ENCODE peak calls at places on chromosomes 13 and 19, in five cellular contexts. One of them, this sample, is unnamed.

GRCh38 chr19:49851456-49852259 is 699 bp downstream of the PTOV1 start:
- DNase-seq in fibroblast of lung: peak; percentile 55
- DNase-seq in hepatocyte: peak; percentile 53
- DNase-seq in mammary epithelial cell: no peak
- DNase-seq in SK-N-SH: peak; percentile 80
- DNase-seq in this sample: peak; percentile 87

GRCh38 chr13:92265408-92265807 is 867.0 kb downstream of the GPC5 start:
- DNase-seq in fibroblast of lung: peak; percentile 58
- DNase-seq in mammary epithelial cell: no peak
- DNase-seq in SK-N-SH: no peak
- DNase-seq in hepatocyte: no peak
- DNase-seq in this sample: no peak

GRCh38 chr19:16561382-16561781 is 10.8 kb downstream of the SLC35E1 start:
- DNase-seq in fibroblast of lung: no peak
- DNase-seq in mammary epithelial cell: no peak
- DNase-seq in hepatocyte: no peak
- DNase-seq in SK-N-SH: no peak
- DNase-seq in this sample: no peak

GRCh38 chr19:20278342-20278741 is 111.3 kb downstream of the ZNF486 start:
- DNase-seq in SK-N-SH: no peak
- DNase-seq in mammary epithelial cell: no peak
- DNase-seq in fibroblast of lung: peak; percentile 23
- DNase-seq in hepatocyte: peak; percentile 39
- DNase-seq in this sample: peak; percentile 90

GRCh38 chr13:26051231-26052135 is at the start of gene SHISA2:
- DNase-seq in fibroblast of lung: peak; percentile 67
- DNase-seq in mammary epithelial cell: peak; percentile 66
- DNase-seq in SK-N-SH: peak; percentile 87
- DNase-seq in hepatocyte: peak; percentile 77
- DNase-seq in this sample: peak; percentile 82

GRCh38 chr19:31013391-31013975 is 335.8 kb downstream of the TSHZ3 start:
- DNase-seq in fibroblast of lung: no peak
- DNase-seq in mammary epithelial cell: no peak
- DNase-seq in SK-N-SH: no peak
- DNase-seq in hepatocyte: no peak
- DNase-seq in this sample: no peak

GRCh38 chr13:110014719-110015118 is 228.3 kb upstream of the IRS2 start:
- DNase-seq in mammary epithelial cell: no peak
- DNase-seq in SK-N-SH: no peak
- DNase-seq in hepatocyte: no peak
- DNase-seq in fibroblast of lung: no peak
- DNase-seq in this sample: no peak

GRCh38 chr19:29378126-29378525 is 147.7 kb upstream of the VSTM2B start:
- DNase-seq in SK-N-SH: no peak
- DNase-seq in mammary epithelial cell: no peak
- DNase-seq in fibroblast of lung: no peak
- DNase-seq in hepatocyte: no peak
- DNase-seq in this sample: no peak

GRCh38 chr19:43354305-43354627 is 780 bp downstream of the CD177 start:
- DNase-seq in fibroblast of lung: no peak
- DNase-seq in mammary epithelial cell: no peak
- DNase-seq in SK-N-SH: peak; percentile 12
- DNase-seq in hepatocyte: peak; percentile 19
- DNase-seq in this sample: peak; percentile 87

GRCh38 chr19:10417598-10418280 is 2.6 kb upstream of the PDE4A start:
- DNase-seq in SK-N-SH: peak; percentile 39
- DNase-seq in hepatocyte: peak; percentile 26
- DNase-seq in mammary epithelial cell: no peak
- DNase-seq in fibroblast of lung: no peak
- DNase-seq in this sample: peak; percentile 86

GRCh38 chr19:17872251-17873001 is 681 bp downstream of the SLC5A5 start:
- DNase-seq in hepatocyte: no peak
- DNase-seq in fibroblast of lung: no peak
- DNase-seq in SK-N-SH: no peak
- DNase-seq in mammary epithelial cell: no peak
- DNase-seq in this sample: peak; percentile 39

GRCh38 chr19:40621283-40621682 is 20.1 kb downstream of the LTBP4 start:
- DNase-seq in hepatocyte: no peak
- DNase-seq in mammary epithelial cell: no peak
- DNase-seq in fibroblast of lung: no peak
- DNase-seq in SK-N-SH: no peak
- DNase-seq in this sample: no peak

GRCh38 chr13:108342369-108343289 is 73.1 kb downstream of the TNFSF13B start:
- DNase-seq in mammary epithelial cell: peak; percentile 6
- DNase-seq in SK-N-SH: peak; percentile 23
- DNase-seq in hepatocyte: peak; percentile 41
- DNase-seq in fibroblast of lung: peak; percentile 38
- DNase-seq in this sample: peak; percentile 65

GRCh38 chr19:38734426-38735256 is 9.6 kb downstream of the CAPN12 start:
- DNase-seq in fibroblast of lung: peak; percentile 30
- DNase-seq in hepatocyte: peak; percentile 40
- DNase-seq in SK-N-SH: no peak
- DNase-seq in mammary epithelial cell: peak; percentile 55
- DNase-seq in this sample: no peak

GRCh38 chr13:78659450-78660110 is 625 bp upstream of the OBI1 start:
- DNase-seq in hepatocyte: no peak
- DNase-seq in mammary epithelial cell: peak; percentile 1
- DNase-seq in SK-N-SH: peak; percentile 24
- DNase-seq in fibroblast of lung: no peak
- DNase-seq in this sample: no peak

GRCh38 chr13:110853235-110853721 is 61.6 kb downstream of the ANKRD10 start:
- DNase-seq in SK-N-SH: no peak
- DNase-seq in fibroblast of lung: peak; percentile 15
- DNase-seq in hepatocyte: peak; percentile 55
- DNase-seq in mammary epithelial cell: no peak
- DNase-seq in this sample: peak; percentile 36

GRCh38 chr13:113787694-113788093 is 28.7 kb downstream of the TMEM255B start:
- DNase-seq in fibroblast of lung: no peak
- DNase-seq in mammary epithelial cell: no peak
- DNase-seq in hepatocyte: no peak
- DNase-seq in SK-N-SH: no peak
- DNase-seq in this sample: no peak

GRCh38 chr19:52694921-52695320 is 39.9 kb downstream of the ZNF611 start:
- DNase-seq in mammary epithelial cell: no peak
- DNase-seq in fibroblast of lung: no peak
- DNase-seq in SK-N-SH: no peak
- DNase-seq in hepatocyte: no peak
- DNase-seq in this sample: no peak

GRCh38 chr13:38147050-38147449 is 202.6 kb upstream of the UFM1 start:
- DNase-seq in fibroblast of lung: no peak
- DNase-seq in mammary epithelial cell: no peak
- DNase-seq in hepatocyte: no peak
- DNase-seq in SK-N-SH: no peak
- DNase-seq in this sample: no peak

GRCh38 chr19:5369962-5370367 is 29.4 kb upstream of the PTPRS start:
- DNase-seq in mammary epithelial cell: no peak
- DNase-seq in fibroblast of lung: peak; percentile 12
- DNase-seq in SK-N-SH: peak; percentile 70
- DNase-seq in hepatocyte: peak; percentile 60
- DNase-seq in this sample: peak; percentile 84

GRCh38 chr13:84037937-84038464 is 155.7 kb upstream of the SLITRK1 start:
- DNase-seq in mammary epithelial cell: no peak
- DNase-seq in SK-N-SH: no peak
- DNase-seq in hepatocyte: no peak
- DNase-seq in fibroblast of lung: no peak
- DNase-seq in this sample: no peak

GRCh38 chr13:110354209-110354627 is 47.1 kb downstream of the COL4A2 start:
- DNase-seq in mammary epithelial cell: no peak
- DNase-seq in fibroblast of lung: no peak
- DNase-seq in hepatocyte: no peak
- DNase-seq in SK-N-SH: no peak
- DNase-seq in this sample: no peak

GRCh38 chr19:41377977-41378707 is 1.8 kb downstream of the TMEM91 start:
- DNase-seq in SK-N-SH: peak; percentile 71
- DNase-seq in hepatocyte: peak; percentile 56
- DNase-seq in mammary epithelial cell: no peak
- DNase-seq in fibroblast of lung: no peak
- DNase-seq in this sample: peak; percentile 90

GRCh38 chr13:95783747-95784146 is 106.8 kb downstream of the DNAJC3 start:
- DNase-seq in mammary epithelial cell: no peak
- DNase-seq in fibroblast of lung: no peak
- DNase-seq in hepatocyte: no peak
- DNase-seq in SK-N-SH: no peak
- DNase-seq in this sample: peak; percentile 32

GRCh38 chr19:2810141-2811091 is 9.3 kb upstream of the ZNF554 start:
- DNase-seq in hepatocyte: no peak
- DNase-seq in mammary epithelial cell: no peak
- DNase-seq in SK-N-SH: peak; percentile 21
- DNase-seq in fibroblast of lung: no peak
- DNase-seq in this sample: no peak

GRCh38 chr19:19026299-19026971 is 6.9 kb downstream of the SUGP2 start:
- DNase-seq in hepatocyte: peak; percentile 38
- DNase-seq in fibroblast of lung: no peak
- DNase-seq in mammary epithelial cell: no peak
- DNase-seq in SK-N-SH: no peak
- DNase-seq in this sample: peak; percentile 27
- H4K20me1 ChIP-seq in hepatocyte: peaks cover 6% of the 10 kb centered on the region
- H4K20me1 ChIP-seq in fibroblast of lung: no peaks in the 10 kb centered on the region
- H4K20me1 ChIP-seq in mammary epithelial cell: no peaks in the 10 kb centered on the region
- H4K20me1 ChIP-seq in SK-N-SH: peaks cover 33% of the 10 kb centered on the region
- H4K20me1 ChIP-seq in this sample: peaks cover 80% of the 10 kb centered on the region

GRCh38 chr13:43270043-43270830 is 246.9 kb downstream of the DNAJC15 start:
- DNase-seq in hepatocyte: no peak
- DNase-seq in fibroblast of lung: peak; percentile 62
- DNase-seq in SK-N-SH: no peak
- DNase-seq in mammary epithelial cell: no peak
- DNase-seq in this sample: no peak

GRCh38 chr13:43268632-43269031 is 245.2 kb downstream of the DNAJC15 start:
- DNase-seq in hepatocyte: no peak
- DNase-seq in SK-N-SH: no peak
- DNase-seq in fibroblast of lung: no peak
- DNase-seq in mammary epithelial cell: no peak
- DNase-seq in this sample: no peak

GRCh38 chr13:43266953-43267615 is 243.7 kb downstream of the DNAJC15 start:
- DNase-seq in hepatocyte: no peak
- DNase-seq in mammary epithelial cell: no peak
- DNase-seq in SK-N-SH: no peak
- DNase-seq in fibroblast of lung: no peak
- DNase-seq in this sample: peak; percentile 3

GRCh38 chr13:43269037-43269476 is 245.7 kb downstream of the DNAJC15 start:
- DNase-seq in mammary epithelial cell: peak; percentile 84
- DNase-seq in SK-N-SH: no peak
- DNase-seq in fibroblast of lung: peak; percentile 99
- DNase-seq in hepatocyte: peak; percentile 86
- DNase-seq in this sample: no peak

GRCh38 chr13:43267916-43268315 is 244.5 kb downstream of the DNAJC15 start:
- DNase-seq in hepatocyte: no peak
- DNase-seq in SK-N-SH: no peak
- DNase-seq in fibroblast of lung: no peak
- DNase-seq in mammary epithelial cell: no peak
- DNase-seq in this sample: no peak
- H3K4me2 ChIP-seq in hepatocyte: no peak overlapping the region
- H3K4me2 ChIP-seq in SK-N-SH: peak overlapping the region; percentile 71
- H3K4me2 ChIP-seq in fibroblast of lung: no peak overlapping the region
- H3K4me2 ChIP-seq in mammary epithelial cell: no peak overlapping the region
- H3K4me2 ChIP-seq in this sample: no peak overlapping the region

DNA sequence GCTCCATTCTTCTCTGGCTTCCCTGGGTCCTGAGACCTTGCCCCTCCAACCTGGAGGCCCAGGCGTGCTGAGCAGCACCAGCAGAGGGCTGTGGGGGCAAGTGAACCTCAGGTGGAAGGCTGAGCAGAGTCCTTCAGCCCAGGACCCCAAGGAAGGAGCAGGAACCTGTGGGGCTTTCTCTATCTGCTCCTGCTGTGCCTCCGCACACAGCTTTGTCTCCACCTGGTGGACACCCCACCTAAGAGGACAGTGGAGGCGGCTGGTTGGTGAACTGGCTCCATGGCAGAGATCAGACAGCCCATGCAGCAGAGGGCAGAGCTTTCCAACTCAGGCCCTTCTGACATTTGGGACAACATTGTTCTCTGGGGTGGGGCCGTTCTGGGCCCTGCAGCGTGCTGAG is 19.7 kb downstream of the ZFR2 start:
- DNase-seq in fibroblast of lung: no peak
- DNase-seq in SK-N-SH: peak; percentile 57
- DNase-seq in hepatocyte: peak; percentile 45
- DNase-seq in mammary epithelial cell: peak; percentile 34
- DNase-seq in this sample: peak; percentile 84
- TF ChIP-seq CTCF in fibroblast of lung: peak; percentile 4
- TF ChIP-seq CTCF in SK-N-SH: peak; percentile 53
- TF ChIP-seq CTCF in hepatocyte: peak; percentile 40
- TF ChIP-seq CTCF in mammary epithelial cell: peak; percentile 14
- TF ChIP-seq CTCF in this sample: peak; percentile 92

GRCh38 chr19:13954185-13954584 is 1.9 kb downstream of the DCAF15 start:
- DNase-seq in hepatocyte: no peak
- DNase-seq in mammary epithelial cell: no peak
- DNase-seq in SK-N-SH: no peak
- DNase-seq in fibroblast of lung: no peak
- DNase-seq in this sample: no peak

GRCh38 chr19:13951799-13952153 is 533 bp upstream of the DCAF15 start:
- DNase-seq in SK-N-SH: no peak
- DNase-seq in hepatocyte: peak; percentile 7
- DNase-seq in mammary epithelial cell: no peak
- DNase-seq in fibroblast of lung: no peak
- DNase-seq in this sample: no peak

GRCh38 chr19:13952154-13953020 is at the start of gene DCAF15:
- DNase-seq in SK-N-SH: peak; percentile 99
- DNase-seq in hepatocyte: peak; percentile 100
- DNase-seq in fibroblast of lung: peak; percentile 99
- DNase-seq in mammary epithelial cell: peak; percentile 99
- DNase-seq in this sample: peak; percentile 100

GRCh38 chr19:13951043-13951442 is 1.3 kb upstream of the DCAF15 start:
- DNase-seq in hepatocyte: no peak
- DNase-seq in SK-N-SH: no peak
- DNase-seq in mammary epithelial cell: no peak
- DNase-seq in fibroblast of lung: no peak
- DNase-seq in this sample: no peak

GRCh38 chr19:13953021-13953531 is 767 bp downstream of the DCAF15 start:
- DNase-seq in SK-N-SH: no peak
- DNase-seq in mammary epithelial cell: peak; percentile 71
- DNase-seq in fibroblast of lung: peak; percentile 52
- DNase-seq in hepatocyte: peak; percentile 59
- DNase-seq in this sample: peak; percentile 46
- H4K20me1 ChIP-seq in SK-N-SH: peaks cover 8% of the 10 kb centered on the region
- H4K20me1 ChIP-seq in mammary epithelial cell: no peaks in the 10 kb centered on the region
- H4K20me1 ChIP-seq in fibroblast of lung: no peaks in the 10 kb centered on the region
- H4K20me1 ChIP-seq in hepatocyte: no peaks in the 10 kb centered on the region
- H4K20me1 ChIP-seq in this sample: peaks cover 17% of the 10 kb centered on the region

GRCh38 chr13:41512441-41512840 is 55.1 kb downstream of the RGCC start:
- DNase-seq in hepatocyte: no peak
- DNase-seq in SK-N-SH: no peak
- DNase-seq in mammary epithelial cell: no peak
- DNase-seq in fibroblast of lung: no peak
- DNase-seq in this sample: peak; percentile 19
- H3K4me2 ChIP-seq in hepatocyte: no peak overlapping the region
- H3K4me2 ChIP-seq in SK-N-SH: no peak overlapping the region
- H3K4me2 ChIP-seq in mammary epithelial cell: no peak overlapping the region
- H3K4me2 ChIP-seq in fibroblast of lung: no peak overlapping the region
- H3K4me2 ChIP-seq in this sample: no peak overlapping the region

This sample was measured in GM23338.